ENCODE peak calls at places on chromosome 21, in five cellular contexts. Q is heart left ventricle; O is CD4-positive, alpha-beta memory T cell; D is IMR-90; W is hepatocyte. H is an unnamed sample.
A peak's percentile ranks its signal among the peaks of the same experiment; 100 is the strongest.

GRCh38 chr21:46098303-46099141 is 610 bp downstream of the COL6A2 start:
- DNase-seq in Q (no peak), O (no peak), D (no peak), W (peak; percentile 37), H (peak; percentile 43)

GRCh38 chr21:42880352-42880751 is 1.0 kb upstream of the WDR4 start:
- DNase-seq in Q (no peak), O (no peak), D (no peak), W (no peak), H (no peak)

GRCh38 chr21:45971487-45972352 is 9.8 kb upstream of the COL6A1 start:
- DNase-seq in Q (peak; percentile 85), O (no peak), D (peak; percentile 87), W (peak; percentile 67), H (peak; percentile 57)

GRCh38 chr21:33268736-33269441 is 2.7 kb downstream of the IL10RB start:
- DNase-seq in Q (peak; percentile 35), O (peak; percentile 28), D (no peak), W (peak; percentile 79), H (peak; percentile 94)

GRCh38 chr21:45365608-45366241 is 39.2 kb upstream of the COL18A1 start:
- DNase-seq in Q (no peak), O (no peak), D (peak; percentile 68), W (peak; percentile 48), H (no peak)

GRCh38 chr21:44454747-44455523 is at the start of gene LRRC3:
- DNase-seq in Q (peak; percentile 93), O (peak; percentile 77), D (peak; percentile 30), W (peak; percentile 99), H (peak; percentile 93)

GRCh38 chr21:31665397-31665796 is 5.9 kb downstream of the SOD1 start:
- DNase-seq in Q (no peak), O (peak; percentile 13), D (peak; percentile 54), W (no peak), H (no peak)

GRCh38 chr21:34836103-34836932 is 167.5 kb downstream of the CLIC6 start:
- DNase-seq in Q (peak; percentile 50), O (no peak), D (peak; percentile 100), W (peak; percentile 85), H (peak; percentile 86)

GRCh38 chr21:46622226-46622625 is 13.2 kb upstream of the PRMT2 start:
- DNase-seq in Q (peak; percentile 46), O (peak; percentile 68), D (no peak), W (peak; percentile 19), H (peak; percentile 70)

GRCh38 chr21:44354775-44355771 is 1.7 kb downstream of the TRPM2 start:
- DNase-seq in Q (no peak), O (no peak), D (no peak), W (no peak), H (no peak)

DNA sequence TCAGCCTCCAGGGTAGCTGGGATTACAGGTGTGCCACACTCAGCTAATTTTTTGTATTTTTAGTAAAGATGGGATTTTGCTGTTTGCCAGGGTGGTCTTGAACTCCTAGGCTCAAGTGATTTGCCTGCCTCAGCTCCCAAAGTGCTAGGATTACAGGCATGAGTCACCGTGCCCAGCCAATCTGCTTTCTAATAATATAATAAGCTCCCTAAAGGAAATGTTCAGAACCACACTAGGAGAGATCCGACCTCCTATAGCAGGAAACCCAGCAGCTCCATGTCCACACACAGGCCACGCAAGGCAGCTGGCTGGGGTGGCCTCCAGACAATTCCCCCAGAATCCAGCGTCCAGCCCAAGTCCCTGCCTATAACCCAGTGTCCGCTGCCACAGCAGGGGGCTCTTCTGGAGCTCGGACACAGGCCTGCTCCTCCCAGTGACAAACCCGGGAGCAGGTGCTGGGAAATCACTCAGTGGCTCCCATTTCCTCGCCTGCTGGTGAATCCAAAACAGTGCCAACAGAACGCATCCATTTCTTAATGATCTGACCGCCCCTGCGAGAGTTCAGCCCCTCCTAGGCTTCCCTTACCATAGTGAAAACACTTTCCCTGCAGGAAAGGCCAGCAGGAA is 7.5 kb downstream of the RIPK4 start:
- DNase-seq in Q (no peak), O (no peak), D (no peak), W (no peak), H (no peak)
- H3K4me1 ChIP-seq in Q (no peaks in the 10 kb centered on the region), O (peaks cover 12% of the 10 kb centered on the region), D (peaks cover 2% of the 10 kb centered on the region), W (peaks cover 26% of the 10 kb centered on the region), H (peaks cover 42% of the 10 kb centered on the region)

DNA sequence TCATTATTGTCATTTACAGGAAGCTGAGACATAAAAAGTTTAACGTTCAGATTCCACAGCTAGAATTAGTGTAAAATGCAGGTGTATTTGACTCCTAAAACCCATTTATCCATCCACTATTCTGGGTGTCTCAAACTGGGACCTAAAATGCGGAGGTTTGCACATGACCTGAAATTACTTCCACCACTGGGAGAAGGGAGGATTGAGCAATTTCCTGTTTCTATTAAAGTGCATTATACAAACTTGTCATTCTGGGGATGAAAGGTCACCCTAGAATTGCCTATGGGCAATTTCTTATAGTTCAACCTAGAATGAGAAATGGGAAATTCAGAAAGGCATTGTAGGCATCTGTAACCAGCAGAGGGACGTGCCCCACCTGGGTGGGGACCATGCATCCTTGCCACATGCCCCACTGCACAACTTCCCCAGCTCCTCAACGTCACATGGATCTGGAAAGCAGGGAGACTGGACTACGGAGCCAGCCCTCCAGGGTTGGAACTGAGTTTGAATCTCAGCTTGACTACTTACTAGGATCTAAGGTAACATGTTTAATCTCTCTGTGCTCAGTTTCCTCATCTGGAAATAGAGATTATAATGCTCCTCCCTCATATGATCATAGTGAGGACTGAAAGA is 47.0 kb downstream of the MRPL39 start:
- DNase-seq in Q (no peak), O (no peak), D (no peak), W (no peak), H (peak; percentile 56)
- H3K4me3 ChIP-seq in Q (no peak overlapping the region), O (no peak overlapping the region), D (no peak overlapping the region), W (no peak overlapping the region), H (no peak overlapping the region)

DNA sequence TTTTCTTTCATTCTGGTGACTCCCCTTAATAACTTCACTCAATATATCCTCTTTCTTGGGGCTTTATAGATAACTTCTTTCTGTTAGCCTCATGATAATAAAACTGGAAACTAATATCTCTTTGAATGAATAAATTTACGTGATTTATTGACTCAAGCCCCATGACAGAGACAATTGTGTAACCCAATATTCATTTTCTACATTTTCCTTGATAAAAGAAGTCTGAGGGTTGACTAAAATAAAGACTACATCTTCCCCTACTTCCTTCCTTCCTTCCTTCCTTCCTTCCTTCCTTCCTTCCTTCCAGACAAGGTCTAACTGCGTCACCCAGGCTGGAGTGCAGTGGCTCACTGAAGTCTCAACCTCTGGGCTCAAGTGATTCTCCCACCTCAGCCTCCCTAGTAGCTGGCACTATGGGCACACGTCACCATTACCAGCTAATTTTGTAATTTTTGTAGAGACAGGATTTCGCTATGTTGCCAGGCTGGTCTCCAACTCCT is 85.1 kb downstream of the CYYR1 start:
- DNase-seq in Q (no peak), O (no peak), D (no peak), W (no peak), H (no peak)
- H3K4me1 ChIP-seq in Q (no peaks in the 10 kb centered on the region), O (no peaks in the 10 kb centered on the region), D (no peaks in the 10 kb centered on the region), W (no peaks in the 10 kb centered on the region), H (no peaks in the 10 kb centered on the region)

GRCh38 chr21:25565272-25566199 is 41.7 kb downstream of the MRPL39 start:
- DNase-seq in Q (no peak), O (no peak), D (no peak), W (no peak), H (no peak)
- H3K4me3 ChIP-seq in Q (no peak overlapping the region), O (no peak overlapping the region), D (no peak overlapping the region), W (no peak overlapping the region), H (no peak overlapping the region)

GRCh38 chr21:15751037-15751436 is 21.3 kb downstream of the USP25 start:
- DNase-seq in Q (no peak), O (no peak), D (no peak), W (no peak), H (no peak)

GRCh38 chr21:15751561-15751960 is 21.8 kb downstream of the USP25 start:
- DNase-seq in Q (no peak), O (no peak), D (no peak), W (no peak), H (no peak)

GRCh38 chr21:15754640-15755039 is 24.9 kb downstream of the USP25 start:
- DNase-seq in Q (no peak), O (no peak), D (peak; percentile 66), W (peak; percentile 25), H (no peak)

GRCh38 chr21:15755125-15755524 is 25.3 kb downstream of the USP25 start:
- DNase-seq in Q (no peak), O (no peak), D (no peak), W (no peak), H (no peak)

GRCh38 chr21:15752763-15753407 is 23.1 kb downstream of the USP25 start:
- DNase-seq in Q (no peak), O (no peak), D (no peak), W (no peak), H (no peak)
- H3K4me1 ChIP-seq in Q (no peaks in the 10 kb centered on the region), O (peaks cover 74% of the 10 kb centered on the region), D (peaks cover 7% of the 10 kb centered on the region), W (peaks cover 17% of the 10 kb centered on the region), H (peaks cover 82% of the 10 kb centered on the region)

GRCh38 chr21:38121888-38122705 is 134.7 kb upstream of the KCNJ15 start:
- DNase-seq in Q (no peak), O (no peak), D (no peak), W (no peak), H (no peak)
- H3K4me3 ChIP-seq in Q (no peak overlapping the region), O (no peak overlapping the region), D (no peak overlapping the region), W (no peak overlapping the region), H (no peak overlapping the region)

DNA sequence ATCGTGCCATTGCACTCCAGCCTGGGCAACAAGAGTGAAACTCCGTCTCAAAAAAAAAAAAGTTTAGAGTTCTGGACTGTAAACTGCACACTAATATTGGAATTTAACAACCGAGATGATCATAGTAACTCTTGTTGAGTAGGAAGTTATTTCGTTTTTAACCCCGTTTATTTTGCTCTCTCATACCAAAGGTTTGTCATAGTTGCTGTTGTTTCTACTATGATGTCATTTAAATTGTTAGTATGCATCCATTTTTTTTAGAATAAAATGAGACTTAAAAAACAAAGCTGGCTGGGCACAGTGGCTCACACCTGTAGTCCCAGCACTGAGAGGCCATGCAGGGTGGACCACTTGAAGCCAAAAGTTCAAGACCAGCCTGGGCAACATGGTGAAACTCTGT is 49.3 kb downstream of the DOP1B start:
- DNase-seq in Q (no peak), O (no peak), D (peak; percentile 66), W (no peak), H (no peak)
- H3K4me1 ChIP-seq in Q (no peaks in the 10 kb centered on the region), O (no peaks in the 10 kb centered on the region), D (peaks cover 33% of the 10 kb centered on the region), W (peaks cover 25% of the 10 kb centered on the region), H (no peaks in the 10 kb centered on the region)